ENCODE peak calls at places on chromosomes 6 and 20, in five cellular contexts. One of them, this sample, is unnamed.

GRCh38 chr6:39029156-39030011 is 19.2 kb upstream of the GLP1R start:
- DNase-seq in transverse colon: peak
- DNase-seq in ascending aorta: no peak
- DNase-seq in RWPE1: peak
- DNase-seq in astrocyte: no peak
- DNase-seq in this sample: no peak

GRCh38 chr20:37651932-37652331 is 41.9 kb upstream of the CTNNBL1 start:
- DNase-seq in transverse colon: peak
- DNase-seq in ascending aorta: no peak
- DNase-seq in RWPE1: peak
- DNase-seq in astrocyte: no peak
- DNase-seq in this sample: no peak

GRCh38 chr6:56851104-56851503 is 103.8 kb upstream of the BEND6 start:
- DNase-seq in transverse colon: no peak
- DNase-seq in ascending aorta: peak
- DNase-seq in RWPE1: no peak
- DNase-seq in astrocyte: peak
- DNase-seq in this sample: no peak

GRCh38 chr6:165090206-165090605 is 219.2 kb downstream of the C6orf118 start:
- DNase-seq in transverse colon: no peak
- DNase-seq in ascending aorta: no peak
- DNase-seq in RWPE1: no peak
- DNase-seq in astrocyte: no peak
- DNase-seq in this sample: no peak

GRCh38 chr6:38739532-38739931 is 24.4 kb downstream of the DNAH8 start:
- DNase-seq in transverse colon: no peak
- DNase-seq in ascending aorta: no peak
- DNase-seq in RWPE1: no peak
- DNase-seq in astrocyte: no peak
- DNase-seq in this sample: no peak

GRCh38 chr6:144854654-144855053 is 569.5 kb downstream of the UTRN start:
- DNase-seq in transverse colon: no peak
- DNase-seq in ascending aorta: no peak
- DNase-seq in RWPE1: no peak
- DNase-seq in astrocyte: no peak
- DNase-seq in this sample: no peak

GRCh38 chr6:7730852-7731251 is 5.0 kb downstream of the BMP6 start:
- DNase-seq in transverse colon: no peak
- DNase-seq in ascending aorta: no peak
- DNase-seq in RWPE1: peak
- DNase-seq in astrocyte: peak
- DNase-seq in this sample: no peak

GRCh38 chr20:33012327-33013189 is 5.1 kb downstream of the BPIFB2 start:
- DNase-seq in transverse colon: no peak
- DNase-seq in ascending aorta: no peak
- DNase-seq in RWPE1: no peak
- DNase-seq in astrocyte: no peak
- DNase-seq in this sample: no peak

DNA sequence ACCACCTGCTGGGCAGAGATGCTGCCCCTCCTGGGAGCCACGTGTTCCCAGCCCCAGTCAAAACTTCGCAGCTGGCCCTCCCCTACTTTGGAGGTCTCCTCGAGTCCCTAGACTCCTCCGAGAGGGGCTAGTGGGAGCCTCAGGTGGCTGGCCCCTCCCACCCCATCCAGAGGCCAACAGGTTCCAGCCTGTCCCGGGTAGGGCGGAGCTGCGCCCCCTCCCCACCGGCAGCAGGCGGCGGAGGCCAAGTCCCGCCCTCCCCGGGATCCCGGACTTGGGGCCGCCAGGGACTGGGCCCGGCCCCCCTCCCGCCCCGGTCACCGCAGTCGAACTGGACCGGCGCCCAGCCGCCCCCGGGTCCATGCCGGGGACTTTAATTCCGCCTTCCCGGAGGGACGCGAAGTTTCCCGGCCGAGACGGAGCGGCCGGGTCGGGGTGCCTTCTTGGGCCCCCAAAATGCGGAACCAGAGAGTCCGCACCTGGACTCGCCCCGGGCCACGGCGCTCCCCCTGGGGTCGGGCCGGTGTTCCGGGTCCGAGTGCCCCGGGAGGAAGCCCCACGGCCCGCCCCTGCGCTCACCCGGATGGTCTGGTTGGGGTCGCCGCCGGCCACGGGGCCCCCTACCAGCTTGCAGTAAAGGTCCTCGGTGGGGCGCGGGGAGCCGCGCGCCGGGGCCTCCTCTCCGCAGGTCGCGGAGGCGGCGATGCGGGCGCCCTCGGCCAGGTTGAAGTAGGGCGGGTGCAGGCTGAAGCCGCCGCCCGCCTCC is 559 bp downstream of the LAMA5 start:
- DNase-seq in transverse colon: no peak
- DNase-seq in ascending aorta: no peak
- DNase-seq in RWPE1: peak
- DNase-seq in astrocyte: no peak
- DNase-seq in this sample: no peak
- H3K27ac ChIP-seq in transverse colon: peak
- H3K27ac ChIP-seq in ascending aorta: peak
- H3K27ac ChIP-seq in RWPE1: peak
- H3K27ac ChIP-seq in astrocyte: no peak
- H3K27ac ChIP-seq in this sample: peak

GRCh38 chr20:62356948-62357667 is 10.0 kb downstream of the LAMA5 start:
- DNase-seq in transverse colon: no peak
- DNase-seq in ascending aorta: peak
- DNase-seq in RWPE1: peak
- DNase-seq in astrocyte: peak
- DNase-seq in this sample: no peak
- H3K27ac ChIP-seq in transverse colon: peak
- H3K27ac ChIP-seq in ascending aorta: peak
- H3K27ac ChIP-seq in RWPE1: peak
- H3K27ac ChIP-seq in astrocyte: no peak
- H3K27ac ChIP-seq in this sample: peak

GRCh38 chr6:44685213-44685612 is 297.7 kb downstream of the CDC5L start:
- DNase-seq in transverse colon: no peak
- DNase-seq in ascending aorta: peak
- DNase-seq in RWPE1: peak
- DNase-seq in astrocyte: no peak
- DNase-seq in this sample: no peak

GRCh38 chr6:44681782-44682181 is 294.3 kb downstream of the CDC5L start:
- DNase-seq in transverse colon: no peak
- DNase-seq in ascending aorta: no peak
- DNase-seq in RWPE1: no peak
- DNase-seq in astrocyte: peak
- DNase-seq in this sample: no peak

GRCh38 chr6:44682987-44683779 is 295.7 kb downstream of the CDC5L start:
- DNase-seq in transverse colon: no peak
- DNase-seq in ascending aorta: no peak
- DNase-seq in RWPE1: no peak
- DNase-seq in astrocyte: no peak
- DNase-seq in this sample: no peak

GRCh38 chr6:44679906-44680698 is 292.6 kb downstream of the CDC5L start:
- DNase-seq in transverse colon: no peak
- DNase-seq in ascending aorta: no peak
- DNase-seq in RWPE1: no peak
- DNase-seq in astrocyte: no peak
- DNase-seq in this sample: no peak

DNA sequence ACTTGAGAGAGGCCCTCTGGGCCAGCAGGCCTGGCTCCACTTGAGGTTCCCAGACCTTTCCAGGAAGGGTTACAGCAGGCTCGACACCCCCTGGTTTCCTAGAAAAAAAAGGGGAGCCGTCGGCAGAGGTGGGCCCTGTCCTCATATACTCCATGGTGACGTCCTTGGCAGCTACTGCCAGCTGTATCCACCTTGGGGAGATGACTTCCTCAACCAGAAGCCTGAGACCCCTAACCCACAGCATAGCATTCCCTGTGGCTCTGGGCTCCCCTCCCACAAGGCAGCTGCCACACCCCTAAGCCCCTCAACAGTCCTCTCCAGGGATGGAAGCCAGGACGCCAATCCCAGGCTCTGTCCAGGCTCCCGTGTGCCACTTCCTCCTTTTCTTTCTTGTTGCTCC is 294.8 kb downstream of the CDC5L start:
- DNase-seq in transverse colon: no peak
- DNase-seq in ascending aorta: no peak
- DNase-seq in RWPE1: no peak
- DNase-seq in astrocyte: no peak
- DNase-seq in this sample: no peak
- H3K27ac ChIP-seq in transverse colon: no peak
- H3K27ac ChIP-seq in ascending aorta: no peak
- H3K27ac ChIP-seq in RWPE1: no peak
- H3K27ac ChIP-seq in astrocyte: no peak
- H3K27ac ChIP-seq in this sample: no peak

GRCh38 chr6:11276911-11277274 is 44.4 kb upstream of the NEDD9 start:
- DNase-seq in transverse colon: no peak
- DNase-seq in ascending aorta: no peak
- DNase-seq in RWPE1: no peak
- DNase-seq in astrocyte: no peak
- DNase-seq in this sample: no peak
- H3K27ac ChIP-seq in transverse colon: peak
- H3K27ac ChIP-seq in ascending aorta: peak
- H3K27ac ChIP-seq in RWPE1: no peak
- H3K27ac ChIP-seq in astrocyte: peak
- H3K27ac ChIP-seq in this sample: no peak

GRCh38 chr20:47952165-47952564 is 166.9 kb upstream of the SULF2 start:
- DNase-seq in transverse colon: no peak
- DNase-seq in ascending aorta: no peak
- DNase-seq in RWPE1: no peak
- DNase-seq in astrocyte: no peak
- DNase-seq in this sample: no peak
- H3K27ac ChIP-seq in transverse colon: no peak
- H3K27ac ChIP-seq in ascending aorta: no peak
- H3K27ac ChIP-seq in RWPE1: peak
- H3K27ac ChIP-seq in astrocyte: no peak
- H3K27ac ChIP-seq in this sample: no peak

This sample was measured in caudate nucleus.